ENCODE peak calls at places on chromosomes 2 and 18, in eight cellular contexts. P is nephron progenitor cell, V is bronchial epithelial cell, N is transverse colon, K is testis, T is AG04450, A is kidney, C is adrenal gland. L is an unnamed sample.
A peak's percentile ranks its signal among the peaks of the same experiment; 100 is the strongest.

GRCh38 chr2:219552382-219553167 is 8.7 kb downstream of the TMEM198 start:
- DNase-seq in P (peak; percentile 95), V (peak; percentile 58), N (peak; percentile 90), K (peak; percentile 96), T (peak; percentile 37), A (peak; percentile 94), C (peak; percentile 91), L (peak; percentile 87)

GRCh38 chr2:234814366-234814765 is 137.5 kb upstream of the SH3BP4 start:
- DNase-seq in P (no peak), V (no peak), N (no peak), K (no peak), T (no peak), A (no peak), C (no peak), L (no peak)

GRCh38 chr2:100453853-100454252 is 16.4 kb upstream of the NMS start:
- DNase-seq in P (no peak), V (no peak), N (no peak), K (no peak), T (no peak), A (no peak), C (no peak), L (no peak)

GRCh38 chr18:61822879-61823278 is 69.9 kb downstream of the RNF152 start:
- DNase-seq in P (no peak), V (no peak), N (no peak), K (no peak), T (no peak), A (no peak), C (no peak), L (no peak)

GRCh38 chr2:39118786-39119499 is 1.9 kb downstream of the SOS1 start:
- DNase-seq in P (no peak), V (no peak), N (no peak), K (no peak), T (no peak), A (no peak), C (no peak), L (no peak)

GRCh38 chr18:28511421-28511821 is 334.5 kb upstream of the CDH2 start:
- DNase-seq in P (no peak), V (peak; percentile 44), N (no peak), K (no peak), T (no peak), A (no peak), C (no peak), L (no peak)

GRCh38 chr2:64865073-64865830 is 123.9 kb upstream of the SLC1A4 start:
- DNase-seq in P (peak; percentile 69), V (peak; percentile 53), N (peak; percentile 75), K (peak; percentile 76), T (no peak), A (peak; percentile 87), C (peak; percentile 69), L (peak; percentile 72)

GRCh38 chr18:24595556-24595955 is 135.1 kb downstream of the HRH4 start:
- DNase-seq in P (no peak), V (no peak), N (no peak), K (peak; percentile 78), T (no peak), A (no peak), C (no peak), L (no peak)

GRCh38 chr2:112055110-112055832 is at the start of gene TMEM87B:
- DNase-seq in P (peak; percentile 99), V (peak; percentile 90), N (peak; percentile 99), K (peak; percentile 97), T (peak; percentile 95), A (peak; percentile 100), C (peak; percentile 99), L (peak; percentile 98)

GRCh38 chr2:188187726-188188125 is 103.9 kb upstream of the GULP1 start:
- DNase-seq in P (no peak), V (no peak), N (no peak), K (no peak), T (no peak), A (no peak), C (no peak), L (no peak)

GRCh38 chr2:16003809-16004208 is 63.5 kb downstream of the MYCN start:
- DNase-seq in P (no peak), V (no peak), N (no peak), K (no peak), T (no peak), A (no peak), C (no peak), L (no peak)

GRCh38 chr2:11315074-11315705 is 29.2 kb downstream of the ROCK2 start:
- DNase-seq in P (no peak), V (no peak), N (no peak), K (no peak), T (no peak), A (no peak), C (no peak), L (no peak)

GRCh38 chr18:32879497-32879896 is 106.7 kb upstream of the KLHL14 start:
- DNase-seq in P (no peak), V (no peak), N (no peak), K (no peak), T (no peak), A (no peak), C (no peak), L (no peak)

GRCh38 chr2:95275151-95275515 is 884 bp downstream of the PROM2 start:
- DNase-seq in P (no peak), V (no peak), N (no peak), K (no peak), T (no peak), A (peak; percentile 49), C (no peak), L (no peak)

GRCh38 chr2:239443666-239444567 is 43.1 kb upstream of the HDAC4 start:
- DNase-seq in P (no peak), V (peak; percentile 67), N (no peak), K (no peak), T (no peak), A (peak; percentile 46), C (peak; percentile 46), L (no peak)

GRCh38 chr18:3806656-3807055 is 356.7 kb downstream of the TGIF1 start:
- DNase-seq in P (peak; percentile 35), V (no peak), N (no peak), K (no peak), T (no peak), A (no peak), C (no peak), L (no peak)

GRCh38 chr2:112029164-112029563 is 25.9 kb upstream of the TMEM87B start:
- DNase-seq in P (no peak), V (no peak), N (no peak), K (no peak), T (no peak), A (no peak), C (no peak), L (no peak)

GRCh38 chr2:128720440-128721022 is 401.9 kb upstream of the HS6ST1 start:
- DNase-seq in P (no peak), V (no peak), N (no peak), K (no peak), T (no peak), A (no peak), C (no peak), L (no peak)
- TF ChIP-seq CTCF in P (no peak), V (no peak), N (no peak), K (no peak), T (peak; percentile 36), A (no peak), C (no peak), L (no peak)

GRCh38 chr2:225495706-225496105 is 96.2 kb downstream of the NYAP2 start:
- DNase-seq in P (no peak), V (no peak), N (no peak), K (no peak), T (no peak), A (no peak), C (no peak), L (no peak)
- TF ChIP-seq CTCF in P (no peak), V (no peak), N (no peak), K (no peak), T (no peak), A (no peak), C (no peak), L (no peak)

GRCh38 chr2:108031471-108031941 is 45.2 kb downstream of the SLC5A7 start:
- DNase-seq in P (no peak), V (no peak), N (no peak), K (no peak), T (no peak), A (peak; percentile 66), C (no peak), L (no peak)

GRCh38 chr2:108029912-108030311 is 43.6 kb downstream of the SLC5A7 start:
- DNase-seq in P (no peak), V (no peak), N (no peak), K (no peak), T (no peak), A (no peak), C (no peak), L (no peak)

GRCh38 chr2:108034843-108035242 is 48.5 kb downstream of the SLC5A7 start:
- DNase-seq in P (no peak), V (peak; percentile 4), N (no peak), K (no peak), T (no peak), A (no peak), C (no peak), L (no peak)
- TF ChIP-seq CTCF in P (no peak), V (peak; percentile 10), N (no peak), K (no peak), T (peak; percentile 3), A (no peak), C (no peak), L (no peak)

GRCh38 chr2:98924038-98924437 is 12.0 kb downstream of the CRACDL start:
- DNase-seq in P (no peak), V (no peak), N (no peak), K (no peak), T (no peak), A (peak; percentile 17), C (no peak), L (no peak)

GRCh38 chr2:98924910-98925309 is 11.1 kb downstream of the CRACDL start:
- DNase-seq in P (no peak), V (no peak), N (no peak), K (no peak), T (no peak), A (peak; percentile 24), C (no peak), L (no peak)

GRCh38 chr2:98921062-98921461 is 15.0 kb downstream of the CRACDL start:
- DNase-seq in P (no peak), V (peak; percentile 87), N (no peak), K (no peak), T (no peak), A (no peak), C (no peak), L (no peak)

GRCh38 chr2:98926601-98927000 is 9.4 kb downstream of the CRACDL start:
- DNase-seq in P (no peak), V (peak; percentile 17), N (no peak), K (no peak), T (no peak), A (peak; percentile 8), C (no peak), L (no peak)

DNA sequence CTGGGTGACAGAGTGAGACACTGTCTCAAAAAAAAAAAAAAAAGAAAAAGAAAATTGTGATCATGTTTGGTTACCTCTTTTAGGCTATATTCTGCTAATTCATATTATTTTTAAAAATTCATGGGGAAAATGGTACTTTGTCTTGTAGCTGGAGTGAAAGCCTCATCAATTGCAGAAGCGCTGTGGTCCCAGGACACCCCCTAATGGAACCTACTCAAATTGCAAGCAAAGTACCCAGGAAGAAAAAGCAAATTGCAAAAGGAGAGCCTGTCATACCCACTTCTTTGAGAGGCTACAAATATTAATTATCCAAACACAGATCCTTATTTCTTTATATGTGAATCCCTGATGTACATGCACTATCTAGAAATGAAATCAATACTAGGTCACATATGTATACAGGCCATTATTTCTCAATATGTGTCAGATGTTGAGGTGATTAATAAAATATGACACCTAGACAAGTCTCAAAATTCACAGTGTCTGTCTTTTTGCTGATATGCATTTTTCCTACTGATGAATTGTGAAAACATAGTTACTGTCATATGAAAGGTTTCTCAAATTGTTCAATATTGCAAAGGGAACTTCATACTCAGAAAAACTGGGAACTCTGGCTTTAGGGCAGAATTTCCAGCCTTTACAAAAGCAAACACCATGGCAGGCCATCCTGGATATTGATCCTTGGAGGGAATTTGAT is 12.6 kb downstream of the CRACDL start:
- DNase-seq in P (no peak), V (no peak), N (no peak), K (no peak), T (no peak), A (no peak), C (no peak), L (no peak)
- TF ChIP-seq CTCF in P (peak; percentile 12), V (no peak), N (no peak), K (no peak), T (peak; percentile 27), A (no peak), C (no peak), L (no peak)

L was measured in activated CD8-positive, alpha-beta T cell treated with anti-CD3 and anti-CD28 coated beads for 36 hours.